ENCODE peak calls at places on chromosomes 7 and 10, in eight cellular contexts. H, K, T, O, L, W, D and M are unnamed samples. For H3K4me1, the result is how much of the 10 kb centered on the place peaks cover.

GRCh38 chr7:139735466-139735865 is 42.3 kb downstream of the HIPK2 start:
- DNase-seq in W (no peak), H (no peak), L (no peak), O (no peak), T (no peak), D (no peak), K (no peak), M (no peak)

GRCh38 chr10:63206997-63207952 is 74.1 kb downstream of the NRBF2 start:
- DNase-seq in W (no peak), O (no peak), D (no peak), T (peak), H (no peak), L (no peak), K (peak), M (no peak)

GRCh38 chr10:68628576-68629127 is 68.5 kb downstream of the TET1 start:
- DNase-seq in H (no peak), D (no peak), O (no peak), K (no peak), T (peak), L (no peak), W (no peak), M (no peak)

GRCh38 chr10:103854687-103855423 is 521 bp downstream of the SH3PXD2A start:
- DNase-seq in K (no peak), W (no peak), O (no peak), D (no peak), T (peak), H (no peak), L (no peak), M (no peak)

GRCh38 chr7:25009271-25009670 is 29.3 kb upstream of the OSBPL3 start:
- DNase-seq in L (no peak), K (no peak), H (no peak), O (no peak), D (no peak), W (peak), T (peak), M (no peak)

GRCh38 chr10:68125770-68126169 is 16.5 kb downstream of the MYPN start:
- DNase-seq in H (no peak), K (no peak), D (no peak), L (no peak), W (peak), T (no peak), O (no peak), M (no peak)

GRCh38 chr7:121797283-121798037 is 75.5 kb upstream of the PTPRZ1 start:
- DNase-seq in W (no peak), H (no peak), O (no peak), T (no peak), D (peak), L (no peak), K (no peak), M (no peak)

GRCh38 chr7:101686030-101686429 is 56.9 kb upstream of the MYL10 start:
- DNase-seq in D (no peak), L (no peak), O (no peak), K (no peak), H (no peak), W (no peak), T (peak), M (no peak)

GRCh38 chr10:131891929-131892816 is 8.6 kb upstream of the PPP2R2D start:
- DNase-seq in L (no peak), K (no peak), H (no peak), T (no peak), D (no peak), O (no peak), W (no peak), M (no peak)

GRCh38 chr7:43034535-43035002 is 77.9 kb upstream of the HECW1 start:
- DNase-seq in T (no peak), H (no peak), W (no peak), K (no peak), O (no peak), D (no peak), L (no peak), M (no peak)
- H3K4me1 ChIP-seq in T (under half), H (under half), W (under half), K (under half), O (under half), D (under half), L (under half), M (under half)

GRCh38 chr10:996031-996430 is 7.8 kb downstream of the GTPBP4 start:
- DNase-seq in L (no peak), T (no peak), D (no peak), K (no peak), H (no peak), W (no peak), O (no peak), M (no peak)
- H3K4me1 ChIP-seq in L (under half), T (under half), D (under half), K (under half), H (under half), W (under half), O (under half), M (under half)

DNA sequence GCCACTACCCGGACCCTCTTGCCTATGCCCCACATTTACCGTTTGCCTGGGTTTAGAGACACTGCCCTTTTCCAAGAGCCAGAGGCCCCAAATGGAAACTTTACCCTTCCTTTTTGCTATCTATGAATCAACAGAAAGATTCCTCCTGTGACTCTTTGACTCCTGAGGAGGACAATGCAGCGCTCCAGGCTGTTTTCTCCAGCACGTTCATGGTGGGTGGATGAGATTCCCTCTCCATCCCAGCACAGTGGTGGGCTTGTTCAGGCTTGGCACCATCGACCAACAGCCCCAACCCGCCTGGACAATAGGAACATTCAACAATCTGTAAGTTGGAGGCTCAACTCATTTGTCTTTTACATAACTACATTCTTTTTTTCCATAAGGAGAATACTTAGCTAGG is 55.9 kb downstream of the DLD start:
- DNase-seq in D (no peak), T (no peak), L (no peak), K (no peak), O (no peak), W (no peak), H (no peak), M (no peak)
- H3K4me1 ChIP-seq in D (under half), T (under half), L (under half), K (under half), O (under half), W (half or more), H (under half), M (under half)

GRCh38 chr10:89384474-89385324 is 6.8 kb downstream of the IFIT1B start:
- DNase-seq in T (no peak), H (no peak), K (no peak), D (no peak), W (no peak), O (no peak), L (no peak), M (no peak)

GRCh38 chr10:89378006-89378627 is at the start of gene IFIT1B:
- DNase-seq in K (no peak), O (no peak), D (no peak), L (no peak), H (no peak), T (no peak), W (no peak), M (no peak)

DNA sequence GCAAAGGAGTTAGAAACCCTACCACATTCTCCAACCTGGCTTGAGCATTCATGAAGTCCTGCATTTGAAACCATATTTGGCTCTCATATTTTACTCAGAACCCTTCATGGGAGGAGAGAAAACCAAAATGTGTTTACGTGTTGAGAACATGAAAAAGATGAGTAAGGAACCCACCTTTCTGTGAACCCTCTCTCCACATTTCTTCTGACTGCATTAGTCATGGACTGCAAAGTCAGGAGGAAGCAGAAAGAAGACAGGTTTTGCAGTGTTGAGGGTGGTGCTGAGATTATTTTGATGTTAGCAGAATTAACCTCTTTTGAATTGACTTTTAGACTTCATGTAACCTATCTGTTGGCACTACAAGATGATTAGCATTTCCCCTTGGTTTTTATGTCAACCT is 4.9 kb downstream of the IFIT1B start:
- DNase-seq in H (no peak), O (no peak), D (no peak), L (no peak), T (peak), K (no peak), W (no peak), M (no peak)
- H3K4me1 ChIP-seq in H (under half), O (under half), D (under half), L (under half), T (under half), K (under half), W (under half), M (under half)

GRCh38 chr10:98077223-98077622 is 46.8 kb upstream of the CRTAC1 start:
- DNase-seq in H (no peak), T (no peak), W (no peak), O (no peak), K (no peak), D (no peak), L (no peak), M (no peak)
- H3K4me1 ChIP-seq in H (under half), T (under half), W (under half), O (under half), K (under half), D (under half), L (under half), M (under half)

DNA sequence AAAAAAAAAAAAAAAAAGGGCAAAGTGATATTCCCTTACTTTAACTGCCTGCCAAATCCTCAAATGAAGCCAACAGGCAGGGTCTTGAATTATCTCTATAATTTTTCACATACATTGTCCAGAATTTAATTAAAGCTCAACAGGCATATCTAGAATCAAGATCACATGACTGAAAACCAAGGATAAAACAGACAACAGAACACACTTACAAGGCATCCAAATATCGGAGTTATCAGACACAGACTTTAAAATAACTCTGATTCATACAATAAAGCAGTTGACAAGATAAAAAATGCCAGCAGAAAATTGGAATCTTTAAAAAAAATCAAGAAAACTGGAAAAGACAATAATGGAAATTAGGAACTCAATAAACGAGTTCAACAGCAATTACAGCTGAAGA is 10.7 kb downstream of the CYTH3 start:
- DNase-seq in O (no peak), K (no peak), L (no peak), H (no peak), W (no peak), D (no peak), T (no peak), M (no peak)
- H3K4me1 ChIP-seq in O (under half), K (half or more), L (half or more), H (under half), W (under half), D (under half), T (under half), M (under half)

DNA sequence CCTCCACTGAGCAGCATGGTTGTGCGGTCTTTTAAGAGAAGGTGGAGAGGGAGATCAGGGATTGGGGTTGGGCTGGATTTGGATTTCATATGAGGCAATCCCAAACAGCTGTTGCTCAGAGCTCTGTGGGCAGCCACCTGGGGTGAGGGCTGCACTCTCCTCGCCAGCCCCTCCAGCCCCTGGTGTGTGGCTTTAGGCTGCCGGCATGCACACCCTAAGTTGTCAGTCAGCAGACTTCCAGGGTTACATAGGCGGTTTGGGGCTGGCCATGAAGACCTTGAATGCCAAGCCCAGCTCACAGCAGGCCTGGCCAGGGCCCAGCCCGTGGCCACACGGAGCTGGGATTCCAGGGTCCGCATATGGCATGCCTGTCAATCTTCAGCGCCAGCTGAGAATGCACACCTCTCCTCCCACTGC is 54.8 kb downstream of the ZMIZ1 start:
- DNase-seq in W (no peak), D (no peak), H (peak), K (no peak), O (no peak), L (no peak), T (no peak), M (no peak)
- H3K4me1 ChIP-seq in W (half or more), D (under half), H (under half), K (under half), O (under half), L (under half), T (under half), M (under half)

GRCh38 chr7:37342170-37342569 is 106.5 kb downstream of the ELMO1 start:
- DNase-seq in T (no peak), W (no peak), K (no peak), H (no peak), D (no peak), O (no peak), L (no peak), M (no peak)
- H3K4me1 ChIP-seq in T (under half), W (under half), K (under half), H (under half), D (under half), O (under half), L (under half), M (under half)